ENCODE peak calls at places on chromosomes 2 and 18, in seven cellular contexts. A is tibial nerve, O is stomach, D is A549, W is transverse colon, G is ovary, Y is HepG2. B is an unnamed sample.
A peak's percentile ranks its signal among the peaks of the same experiment; 100 is the strongest.

GRCh38 chr2:12490641-12491040 is 226.1 kb upstream of the TRIB2 start:
- DNase-seq in Y (no peak), O (no peak), G (no peak), A (no peak), W (no peak), D (no peak), B (no peak)

GRCh38 chr18:76866631-76867030 is 44.3 kb downstream of the ZNF236 start:
- DNase-seq in O (no peak), D (no peak), A (no peak), G (no peak), Y (no peak), W (no peak), B (no peak)

GRCh38 chr2:140551291-140551690 is 1579.5 kb downstream of the LRP1B start:
- DNase-seq in A (no peak), W (no peak), Y (no peak), D (no peak), O (no peak), G (no peak), B (no peak)

GRCh38 chr2:11534078-11534745 is 367 bp downstream of the GREB1 start:
- DNase-seq in A (no peak), G (no peak), O (no peak), W (no peak), D (no peak), Y (no peak), B (no peak)

GRCh38 chr18:9354256-9354655 is 19.7 kb downstream of the TWSG1 start:
- DNase-seq in D (no peak), O (no peak), A (no peak), G (no peak), W (no peak), Y (no peak), B (no peak)

GRCh38 chr2:159126653-159127052 is 158.2 kb downstream of the TANC1 start:
- DNase-seq in A (no peak), W (no peak), O (no peak), D (no peak), Y (no peak), G (no peak), B (no peak)

GRCh38 chr2:176729706-176730569 is 460.7 kb downstream of the MTX2 start:
- DNase-seq in D (no peak), Y (no peak), A (peak; percentile 21), W (no peak), G (peak; percentile 54), O (no peak), B (no peak)

GRCh38 chr2:74216642-74217041 is 18.2 kb downstream of the MTHFD2 start:
- DNase-seq in A (no peak), G (no peak), Y (no peak), W (no peak), O (no peak), D (no peak), B (no peak)

GRCh38 chr2:201937343-201937742 is 96.3 kb upstream of the FZD7 start:
- DNase-seq in D (peak; percentile 5), G (no peak), O (no peak), W (no peak), Y (no peak), A (no peak), B (no peak)

GRCh38 chr2:112004246-112004645 is 50.8 kb upstream of the TMEM87B start:
- DNase-seq in W (peak; percentile 46), O (peak; percentile 36), G (no peak), Y (no peak), D (no peak), A (peak; percentile 17), B (peak; percentile 78)

GRCh38 chr18:4399929-4400328 is 55.2 kb downstream of the DLGAP1 start:
- DNase-seq in W (no peak), A (no peak), G (no peak), Y (no peak), D (no peak), O (no peak), B (no peak)

GRCh38 chr18:39751926-39752325 is 2186.3 kb upstream of the CELF4 start:
- DNase-seq in Y (no peak), G (no peak), O (no peak), D (no peak), A (no peak), W (no peak), B (no peak)

GRCh38 chr18:77702686-77703085 is 453.0 kb downstream of the GALR1 start:
- DNase-seq in D (peak; percentile 36), A (no peak), G (no peak), Y (peak; percentile 10), W (no peak), O (no peak), B (no peak)

GRCh38 chr2:136986605-136987221 is 221.4 kb downstream of the THSD7B start:
- DNase-seq in W (no peak), G (no peak), O (no peak), A (no peak), Y (no peak), D (no peak), B (no peak)

GRCh38 chr2:205914736-205915510 is 171.1 kb downstream of the INO80D start:
- DNase-seq in D (no peak), W (no peak), A (no peak), O (no peak), G (no peak), Y (no peak), B (no peak)

GRCh38 chr2:126774761-126775160 is 118.8 kb downstream of the GYPC start:
- DNase-seq in Y (no peak), O (no peak), G (no peak), D (no peak), A (no peak), W (no peak), B (no peak)

GRCh38 chr2:136116813-136117390 is 1.0 kb downstream of the CXCR4 start:
- DNase-seq in Y (no peak), O (peak; percentile 42), D (peak; percentile 9), A (no peak), G (no peak), W (peak; percentile 44), B (no peak)

GRCh38 chr2:172735646-172736418 is at the start of gene RAPGEF4:
- DNase-seq in O (no peak), Y (no peak), G (no peak), W (no peak), A (no peak), D (no peak), B (no peak)

GRCh38 chr2:134261398-134262131 is 7.7 kb downstream of the MGAT5 start:
- DNase-seq in O (no peak), W (no peak), A (no peak), Y (no peak), D (no peak), G (no peak), B (no peak)

GRCh38 chr2:211487746-211488145 is 931.3 kb downstream of the CPS1 start:
- DNase-seq in D (no peak), W (no peak), Y (no peak), O (no peak), G (no peak), A (no peak), B (no peak)

GRCh38 chr2:26609839-26610277 is 31.3 kb downstream of the CIB4 start:
- DNase-seq in Y (no peak), D (no peak), O (no peak), A (no peak), G (no peak), W (no peak), B (no peak)

GRCh38 chr2:57516740-57517340 is 529.8 kb upstream of the VRK2 start:
- DNase-seq in Y (peak; percentile 36), W (no peak), O (no peak), D (peak; percentile 57), A (no peak), G (no peak), B (no peak)

GRCh38 chr2:144702051-144702450 is 182.1 kb upstream of the ZEB2 start:
- DNase-seq in Y (no peak), W (no peak), A (no peak), O (no peak), D (no peak), G (no peak), B (no peak)

GRCh38 chr2:206211657-206212255 is 52.1 kb downstream of the EEF1B2 start:
- DNase-seq in Y (no peak), D (peak; percentile 30), O (no peak), W (no peak), A (no peak), G (no peak), B (no peak)

GRCh38 chr18:5237083-5237722 is 40.1 kb upstream of the AKAIN1 start:
- DNase-seq in A (no peak), O (no peak), G (no peak), Y (peak; percentile 30), W (no peak), D (no peak), B (peak; percentile 63)

GRCh38 chr2:133063792-133064191 is 393.8 kb upstream of the LYPD1 start:
- DNase-seq in Y (no peak), G (no peak), A (no peak), D (peak; percentile 13), W (no peak), O (no peak), B (no peak)

GRCh38 chr18:12283256-12283655 is 24.8 kb upstream of the TUBB6 start:
- DNase-seq in W (no peak), Y (peak; percentile 29), O (no peak), D (peak; percentile 27), G (no peak), A (no peak), B (no peak)

GRCh38 chr18:741931-742512 is 29.6 kb upstream of the ENOSF1 start:
- DNase-seq in O (no peak), W (no peak), G (no peak), Y (peak; percentile 36), D (peak; percentile 47), A (no peak), B (no peak)

GRCh38 chr2:175620035-175620434 is 382.0 kb downstream of the LNPK start:
- DNase-seq in G (no peak), D (no peak), Y (no peak), W (no peak), A (no peak), O (no peak), B (no peak)

GRCh38 chr18:36572135-36572856 is 256.5 kb downstream of the TPGS2 start:
- DNase-seq in A (peak; percentile 27), O (no peak), G (peak; percentile 71), W (peak; percentile 28), Y (peak; percentile 19), D (peak; percentile 28), B (no peak)
- TF ChIP-seq EP300 in A (no peak), O (no peak), G (no peak), W (no peak), Y (no peak), D (no peak), B (no peak)

GRCh38 chr2:60516383-60516811 is 37.1 kb downstream of the BCL11A start:
- DNase-seq in A (no peak), D (peak; percentile 12), O (no peak), W (no peak), G (no peak), Y (no peak), B (peak; percentile 66)
- H3K4me3 ChIP-seq in A (no peak overlapping the region), D (no peak overlapping the region), O (no peak overlapping the region), W (no peak overlapping the region), G (no peak overlapping the region), Y (no peak overlapping the region), B (no peak overlapping the region)

DNA sequence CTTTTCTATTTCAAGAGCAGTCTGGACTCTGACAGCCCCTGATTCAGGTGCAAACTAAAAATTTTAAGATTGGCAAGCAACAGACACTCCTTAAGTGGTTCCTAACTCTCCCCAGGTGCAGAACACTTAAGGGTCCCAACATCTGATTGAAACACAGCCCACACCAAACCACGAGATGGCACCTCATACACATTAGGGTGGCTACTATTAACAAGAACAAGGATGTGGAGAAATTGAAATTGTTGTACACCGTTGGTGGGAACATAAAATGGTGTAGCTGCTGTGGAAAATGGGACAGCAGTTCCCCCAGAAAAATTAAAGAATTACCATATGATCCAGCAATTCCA is 82.3 kb downstream of the POLR1A start:
- DNase-seq in D (no peak), A (no peak), O (no peak), Y (no peak), W (no peak), G (no peak), B (no peak)
- TF ChIP-seq EP300 in D (no peak), A (no peak), O (no peak), Y (no peak), W (no peak), G (no peak), B (no peak)

GRCh38 chr2:70790079-70790963 is at the start of gene FIGLA:
- DNase-seq in W (no peak), G (no peak), O (no peak), D (no peak), Y (no peak), A (no peak), B (no peak)
- H3K4me3 ChIP-seq in W (no peak within 1 kb of the TSS), G (no peak within 1 kb of the TSS), O (peak within 1 kb of the TSS; percentile 39), D (peak within 1 kb of the TSS; percentile 45), Y (no peak within 1 kb of the TSS), A (peak within 1 kb of the TSS; percentile 23), B (peak within 1 kb of the TSS; percentile 20)

B was measured in sigmoid colon.